ENCODE peak calls at places on chromosome X, in four cellular contexts. Q is effector memory CD4-positive, alpha-beta T cell; T is EL; W is fibroblast of the aortic adventitia. J is an unnamed sample.

GRCh38 chrX:110678591-110678990 is 117.0 kb downstream of the CHRDL1 start:
- DNase-seq in T (no peak), W (peak), Q (no peak), J (no peak)

GRCh38 chrX:68827848-68828562 is 816 bp upstream of the EFNB1 start:
- DNase-seq in W (peak), Q (peak), T (peak), J (peak)

GRCh38 chrX:11321986-11322385 is 28.8 kb downstream of the AMELX start:
- DNase-seq in W (peak), Q (no peak), T (no peak), J (no peak)

GRCh38 chrX:53093177-53093655 is 726 bp upstream of the KANTR start:
- DNase-seq in Q (peak), T (peak), W (peak), J (peak)

GRCh38 chrX:95056901-95057300 is 1382.9 kb downstream of the FAM133A start:
- DNase-seq in Q (no peak), T (peak), W (peak), J (no peak)

GRCh38 chrX:13955095-13955647 is 74.5 kb downstream of the GEMIN8 start:
- DNase-seq in W (no peak), Q (no peak), T (no peak), J (no peak)

GRCh38 chrX:133290076-133290475 is 71.9 kb upstream of the TFDP3 start:
- DNase-seq in Q (no peak), T (no peak), W (peak), J (no peak)

GRCh38 chrX:148593146-148593545 is 92.7 kb downstream of the AFF2 start:
- DNase-seq in Q (no peak), W (no peak), T (no peak), J (no peak)

GRCh38 chrX:41921492-41922124 is 1.7 kb downstream of the CASK start:
- DNase-seq in T (peak), W (peak), Q (no peak), J (no peak)

GRCh38 chrX:99603076-99603814 is 806.8 kb downstream of the PCDH19 start:
- DNase-seq in T (no peak), W (no peak), Q (no peak), J (no peak)

GRCh38 chrX:52261125-52261462 is 76.4 kb downstream of the MAGED4 start:
- DNase-seq in T (no peak), W (no peak), Q (no peak), J (no peak)

GRCh38 chrX:16060252-16060651 is 63.1 kb upstream of the GRPR start:
- DNase-seq in T (no peak), Q (no peak), W (no peak), J (no peak)

GRCh38 chrX:141176586-141177451 is at the start of gene LDOC1:
- DNase-seq in T (peak), Q (peak), W (peak), J (no peak)

GRCh38 chrX:134573683-134574035 is 84.6 kb downstream of the PLAC1 start:
- DNase-seq in Q (no peak), W (no peak), T (no peak), J (no peak)

GRCh38 chrX:10496345-10496965 is 123.9 kb downstream of the MID1 start:
- DNase-seq in W (peak), Q (no peak), T (peak), J (no peak)

GRCh38 chrX:68997911-68998310 is 167.3 kb downstream of the PJA1 start:
- DNase-seq in T (peak), W (peak), Q (no peak), J (no peak)

GRCh38 chrX:40085086-40085551 is 12.6 kb downstream of the BCOR start:
- DNase-seq in T (peak), W (peak), Q (no peak), J (no peak)

GRCh38 chrX:108732630-108733321 is 3.6 kb downstream of the IRS4 start:
- DNase-seq in W (no peak), Q (no peak), T (no peak), J (no peak)

GRCh38 chrX:154749856-154750255 is 1.0 kb downstream of the GAB3 start:
- DNase-seq in T (no peak), Q (no peak), W (peak), J (no peak)

GRCh38 chrX:103197721-103198306 is 17.1 kb upstream of the BEX4 start:
- DNase-seq in Q (no peak), W (peak), T (peak), J (no peak)

GRCh38 chrX:138349351-138349750 is 362.2 kb downstream of the FGF13 start:
- DNase-seq in W (no peak), T (no peak), Q (no peak), J (no peak)

GRCh38 chrX:53435997-53436396 is 1.8 kb upstream of the HSD17B10 start:
- DNase-seq in W (peak), T (peak), Q (peak), J (no peak)

GRCh38 chrX:24173115-24173847 is 23.8 kb downstream of the ZFX start:
- DNase-seq in T (no peak), Q (no peak), W (peak), J (no peak)

GRCh38 chrX:105477351-105477750 is 256.9 kb upstream of the TEX13A start:
- DNase-seq in W (peak), Q (no peak), T (no peak), J (no peak)

GRCh38 chrX:104659037-104659744 is 93.2 kb downstream of the IL1RAPL2 start:
- DNase-seq in T (no peak), W (no peak), Q (no peak), J (no peak)

GRCh38 chrX:21781525-21781924 is 23.6 kb upstream of the SMPX start:
- DNase-seq in W (no peak), T (no peak), Q (no peak), J (no peak)

GRCh38 chrX:7889680-7890079 is 37.5 kb downstream of the PNPLA4 start:
- DNase-seq in T (peak), W (no peak), Q (no peak), J (no peak)

GRCh38 chrX:85084770-85085393 is 81.2 kb downstream of the APOOL start:
- DNase-seq in T (peak), W (peak), Q (no peak), J (no peak)

GRCh38 chrX:136963973-136964372 is 69.8 kb downstream of the GPR101 start:
- DNase-seq in Q (no peak), T (no peak), W (no peak), J (no peak)

GRCh38 chrX:54807524-54808108 is at the start of gene MAGED2:
- DNase-seq in Q (peak), T (no peak), W (peak), J (no peak)

GRCh38 chrX:7711167-7711566 is 131.8 kb upstream of the VCX start:
- DNase-seq in Q (no peak), T (peak), W (no peak), J (no peak)

GRCh38 chrX:136204571-136204970 is 46.6 kb downstream of the MAP7D3 start:
- DNase-seq in W (peak), T (peak), Q (no peak), J (no peak)

GRCh38 chrX:155108427-155108826 is 37.1 kb downstream of the BRCC3 start:
- DNase-seq in W (no peak), T (no peak), Q (no peak), J (no peak)

GRCh38 chrX:16479206-16479869 is 170.6 kb upstream of the S100G start:
- DNase-seq in Q (no peak), W (peak), T (peak), J (no peak)

GRCh38 chrX:46588263-46588662 is 14.7 kb downstream of the CHST7 start:
- DNase-seq in W (peak), T (peak), Q (no peak), J (no peak)

GRCh38 chrX:53383376-53384087 is 38.9 kb downstream of the SMC1A start:
- DNase-seq in T (no peak), Q (no peak), W (no peak), J (no peak)

J was measured in CD14-positive monocyte.